ENCODE peak calls at places on chromosomes 16 and 17, in eight cellular contexts. R, E, J, F, Y, G, I and V are unnamed samples.

GRCh38 chr17:17677299-17678040 is 3.8 kb upstream of the RAI1 start:
- DNase-seq in J (no peak), F (no peak), R (peak; percentile 35), G (no peak), I (no peak), Y (no peak), E (no peak), V (no peak)

GRCh38 chr17:48726916-48727286 is 1.6 kb downstream of the HOXB13 start:
- DNase-seq in F (no peak), R (no peak), E (no peak), J (no peak), Y (no peak), I (no peak), G (no peak), V (no peak)

GRCh38 chr17:75240394-75241142 is 20.8 kb downstream of the GGA3 start:
- DNase-seq in J (peak; percentile 59), Y (peak; percentile 88), I (peak; percentile 42), F (peak; percentile 73), E (peak; percentile 47), R (peak; percentile 70), G (no peak), V (peak; percentile 94)

GRCh38 chr16:50547340-50547865 is 793 bp upstream of the NKD1 start:
- DNase-seq in F (no peak), Y (peak; percentile 10), E (peak; percentile 85), R (peak; percentile 81), I (peak; percentile 67), G (no peak), J (peak; percentile 44), V (peak; percentile 72)

GRCh38 chr17:7623661-7624060 is 4.0 kb downstream of the SAT2 start:
- DNase-seq in J (no peak), I (no peak), E (no peak), G (no peak), Y (no peak), R (no peak), F (no peak), V (no peak)

GRCh38 chr17:18954321-18954720 is 2.4 kb downstream of the SLC5A10 start:
- DNase-seq in E (no peak), Y (no peak), R (no peak), F (no peak), I (no peak), J (no peak), G (no peak), V (no peak)

GRCh38 chr16:56874800-56875199 is 9.8 kb downstream of the SLC12A3 start:
- DNase-seq in F (no peak), J (no peak), I (no peak), G (no peak), Y (no peak), R (peak; percentile 61), E (no peak), V (no peak)

GRCh38 chr16:90072442-90073105 is 4.6 kb downstream of the PRDM7 start:
- DNase-seq in I (no peak), Y (no peak), R (no peak), J (no peak), E (no peak), F (no peak), G (no peak), V (no peak)

GRCh38 chr17:15157051-15157450 is 108.1 kb downstream of the PMP22 start:
- DNase-seq in J (peak; percentile 33), Y (no peak), E (no peak), R (no peak), I (no peak), F (no peak), G (no peak), V (no peak)

GRCh38 chr16:11135167-11135973 is 120.6 kb downstream of the SOCS1 start:
- DNase-seq in I (no peak), G (no peak), F (no peak), Y (no peak), J (no peak), R (peak; percentile 76), E (no peak), V (no peak)

GRCh38 chr16:11006666-11007065 is 62.3 kb downstream of the CLEC16A start:
- DNase-seq in R (no peak), F (no peak), Y (no peak), J (no peak), G (no peak), E (no peak), I (no peak), V (no peak)

GRCh38 chr17:42698736-42699414 is 16.5 kb downstream of the CNTNAP1 start:
- DNase-seq in G (no peak), Y (no peak), F (no peak), J (no peak), R (peak; percentile 97), I (no peak), E (no peak), V (peak; percentile 65)

GRCh38 chr17:41910701-41911391 is 7.9 kb downstream of the ACLY start:
- DNase-seq in J (peak; percentile 99), R (no peak), F (no peak), Y (no peak), I (no peak), E (no peak), G (no peak), V (peak; percentile 95)

GRCh38 chr17:39946551-39947330 is 16.1 kb upstream of the GSDMA start:
- DNase-seq in E (no peak), J (no peak), G (no peak), I (no peak), F (no peak), Y (no peak), R (no peak), V (no peak)

GRCh38 chr17:75625813-75626486 is 7.3 kb upstream of the SMIM5 start:
- DNase-seq in R (peak; percentile 74), G (no peak), Y (peak; percentile 37), I (no peak), F (no peak), J (no peak), E (peak; percentile 52), V (peak; percentile 94)

GRCh38 chr17:38743556-38744171 is 4.5 kb downstream of the PCGF2 start:
- DNase-seq in F (no peak), R (no peak), J (no peak), Y (peak; percentile 87), G (peak; percentile 70), E (no peak), I (no peak), V (no peak)

GRCh38 chr17:44137891-44138709 is 3.6 kb upstream of the HROB start:
- DNase-seq in F (peak; percentile 81), I (peak; percentile 77), G (no peak), R (peak; percentile 27), Y (peak; percentile 91), E (peak; percentile 55), J (peak; percentile 97), V (no peak)

GRCh38 chr17:61361084-61361483 is 38.6 kb upstream of the TBX2 start:
- DNase-seq in R (no peak), G (no peak), Y (no peak), F (no peak), J (no peak), I (no peak), E (no peak), V (no peak)

GRCh38 chr16:60204221-60204620 is 1470.1 kb upstream of the GOT2 start:
- DNase-seq in I (no peak), R (no peak), E (no peak), F (no peak), Y (no peak), G (no peak), J (no peak), V (no peak)

GRCh38 chr17:17710728-17711541 is 29.7 kb downstream of the RAI1 start:
- DNase-seq in G (no peak), I (no peak), E (no peak), F (peak; percentile 55), R (no peak), J (peak; percentile 96), Y (no peak), V (no peak)

GRCh38 chr17:57092171-57092570 is 7.1 kb downstream of the AKAP1 start:
- DNase-seq in F (no peak), G (no peak), Y (no peak), R (no peak), E (no peak), I (no peak), J (no peak), V (no peak)

GRCh38 chr16:17316005-17316404 is 154.8 kb downstream of the XYLT1 start:
- DNase-seq in I (no peak), J (no peak), G (no peak), E (no peak), R (no peak), F (no peak), Y (no peak), V (no peak)

GRCh38 chr17:72840019-72840418 is 252.5 kb downstream of the SLC39A11 start:
- DNase-seq in I (no peak), F (no peak), J (no peak), R (no peak), Y (no peak), E (no peak), G (no peak), V (no peak)

GRCh38 chr17:43823350-43824084 is 9.4 kb downstream of the MPP3 start:
- DNase-seq in F (no peak), I (no peak), R (peak; percentile 22), E (no peak), Y (no peak), J (no peak), G (no peak), V (no peak)

GRCh38 chr17:298791-299450 is 53.7 kb downstream of the RPH3AL start:
- DNase-seq in I (no peak), F (no peak), Y (no peak), E (no peak), R (no peak), J (no peak), G (no peak), V (no peak)

GRCh38 chr17:72618018-72618509 is 474.4 kb downstream of the SLC39A11 start:
- DNase-seq in G (no peak), E (peak; percentile 48), F (no peak), R (no peak), I (no peak), Y (peak; percentile 53), J (no peak), V (no peak)

GRCh38 chr17:39757931-39758873 is 20.5 kb downstream of the GRB7 start:
- DNase-seq in J (peak; percentile 56), R (no peak), F (no peak), I (peak; percentile 46), E (peak; percentile 77), Y (no peak), G (no peak), V (no peak)

GRCh38 chr16:88542231-88542630 is 28.0 kb upstream of the ZC3H18 start:
- DNase-seq in E (no peak), I (no peak), J (no peak), R (peak; percentile 86), Y (no peak), G (no peak), F (no peak), V (no peak)

GRCh38 chr17:5813357-5813756 is 229.0 kb upstream of the NLRP1 start:
- DNase-seq in I (no peak), J (no peak), E (no peak), Y (no peak), R (no peak), F (no peak), G (no peak), V (no peak)

GRCh38 chr16:24499193-24499814 is 40.1 kb upstream of the RBBP6 start:
- DNase-seq in F (peak; percentile 80), G (no peak), Y (peak; percentile 7), E (no peak), J (peak; percentile 52), R (peak; percentile 36), I (no peak), V (peak; percentile 71)

GRCh38 chr16:5416013-5416412 is 318.4 kb upstream of the EEF2KMT start:
- DNase-seq in E (no peak), J (no peak), I (no peak), R (no peak), G (no peak), Y (no peak), F (no peak), V (no peak)